ENCODE peak calls at places on chromosomes 4 and X, in eight cellular contexts. Q, J, K, E, Z, X, S and D are unnamed samples.

GRCh38 chr4:2934077-2934812 is 29.0 kb downstream of the NOP14 start:
- DNase-seq in Q (peak), J (peak), K (peak), E (peak), Z (peak), X (peak), S (peak), D (peak)

GRCh38 chr4:96736352-96736889 is 896.5 kb downstream of the PDHA2 start:
- DNase-seq in Q (no peak), J (no peak), K (no peak), E (no peak), Z (no peak), X (no peak), S (no peak), D (peak)

GRCh38 chr4:158873795-158874359 is 105.1 kb downstream of the FNIP2 start:
- DNase-seq in Q (peak), J (no peak), K (peak), E (no peak), Z (no peak), X (no peak), S (no peak), D (peak)

GRCh38 chr4:24991015-24991414 is 39.7 kb downstream of the LGI2 start:
- DNase-seq in Q (peak), J (no peak), K (peak), E (no peak), Z (no peak), X (no peak), S (no peak), D (peak)

GRCh38 chr4:171142639-171143038 is 670.6 kb upstream of the GALNTL6 start:
- DNase-seq in Q (no peak), J (no peak), K (no peak), E (no peak), Z (no peak), X (no peak), S (no peak), D (no peak)

GRCh38 chr4:1472911-1473518 is 66.8 kb upstream of the NKX1-1 start:
- DNase-seq in Q (no peak), J (no peak), K (no peak), E (no peak), Z (no peak), X (no peak), S (no peak), D (no peak)

GRCh38 chrX:140724337-140725105 is 15.0 kb downstream of the LINC00632 start:
- DNase-seq in Q (no peak), J (no peak), K (no peak), E (no peak), Z (no peak), X (no peak), S (no peak), D (no peak)

GRCh38 chrX:110683925-110684324 is 111.7 kb downstream of the CHRDL1 start:
- DNase-seq in Q (no peak), J (no peak), K (no peak), E (no peak), Z (no peak), X (no peak), S (no peak), D (no peak)

GRCh38 chrX:32016195-32016594 is 944.4 kb upstream of the FTHL17 start:
- DNase-seq in Q (no peak), J (no peak), K (no peak), E (no peak), Z (no peak), X (no peak), S (no peak), D (no peak)

GRCh38 chr4:178275671-178276360 is 833.6 kb upstream of the AGA start:
- DNase-seq in Q (no peak), J (no peak), K (no peak), E (no peak), Z (peak), X (no peak), S (no peak), D (no peak)

GRCh38 chr4:168880087-168880675 is 129.9 kb downstream of the CBR4 start:
- DNase-seq in Q (peak), J (no peak), K (peak), E (no peak), Z (no peak), X (no peak), S (no peak), D (no peak)

GRCh38 chr4:242121-242848 is 63.0 kb downstream of the ZNF732 start:
- DNase-seq in Q (peak), J (peak), K (peak), E (no peak), Z (peak), X (peak), S (peak), D (peak)

GRCh38 chr4:5435201-5435600 is 273.2 kb downstream of the EVC2 start:
- DNase-seq in Q (no peak), J (no peak), K (no peak), E (no peak), Z (no peak), X (no peak), S (no peak), D (no peak)

GRCh38 chrX:70554081-70554480 is 109.4 kb downstream of the DLG3 start:
- DNase-seq in Q (peak), J (no peak), K (peak), E (no peak), Z (no peak), X (peak), S (peak), D (peak)

GRCh38 chrX:115892787-115893671 is 277.5 kb upstream of the AGTR2 start:
- DNase-seq in Q (peak), J (peak), K (peak), E (peak), Z (no peak), X (no peak), S (peak), D (peak)

GRCh38 chr4:6768539-6768905 is 14.0 kb upstream of the KIAA0232 start:
- DNase-seq in Q (peak), J (no peak), K (peak), E (no peak), Z (no peak), X (peak), S (no peak), D (no peak)

GRCh38 chrX:44400588-44400987 is 57.1 kb upstream of the EFHC2 start:
- DNase-seq in Q (peak), J (no peak), K (peak), E (no peak), Z (no peak), X (no peak), S (peak), D (peak)